ENCODE peak calls at places on chromosomes 6 and 20, in ten cellular contexts. N is amniotic stem cell; R is ELF-1; X is activated CD4-positive, alpha-beta T cell treated with anti-CD3 and anti-CD28 coated beads for 48 hours; Z is effector memory CD4-positive, alpha-beta T cell; M is NCI-H1105; D is cardiac muscle cell; V is OCI-LY7; O is stimulated activated CD8-positive, alpha-beta memory T cell treated with anti-CD3 and anti-CD28 coated beads, Interleukin-2, amount 100 ng/mL, for 1 hour; F is activated naive CD8-positive, alpha-beta T cell treated with anti-CD3 and anti-CD28 coated beads for 36 hours. I is an unnamed sample.

GRCh38 chr20:58985656-58986055 is 4.6 kb downstream of the NELFCD start:
- DNase-seq in N (no peak), X (no peak), F (no peak), D (no peak), R (no peak), O (no peak), M (no peak), Z (no peak), V (no peak), I (no peak)

GRCh38 chr6:143621876-143622605 is 55.7 kb upstream of the PHACTR2 start:
- DNase-seq in R (no peak), Z (no peak), O (no peak), N (no peak), V (no peak), F (no peak), D (no peak), X (no peak), M (no peak), I (no peak)

GRCh38 chr6:79946773-79947190 is 571 bp downstream of the ELOVL4 start:
- DNase-seq in R (peak), N (peak), Z (no peak), X (peak), F (peak), V (no peak), O (no peak), D (peak), M (peak), I (no peak)

GRCh38 chr6:139778113-139778512 is 403.7 kb upstream of the CITED2 start:
- DNase-seq in F (no peak), R (peak), V (no peak), N (no peak), D (no peak), Z (no peak), O (no peak), M (no peak), X (no peak), I (no peak)

GRCh38 chr6:85464260-85464644 is 14.4 kb downstream of the NT5E start:
- DNase-seq in V (no peak), M (no peak), X (peak), F (peak), N (peak), R (no peak), Z (no peak), O (no peak), D (no peak), I (no peak)

GRCh38 chr20:38034961-38035360 is 1.4 kb downstream of the RPRD1B start:
- DNase-seq in D (no peak), N (no peak), O (no peak), F (no peak), R (no peak), V (peak), X (no peak), M (no peak), Z (no peak), I (no peak)

GRCh38 chr20:63735859-63736718 is at the start of gene LIME1:
- DNase-seq in O (peak), V (peak), N (no peak), M (no peak), F (peak), Z (peak), X (peak), D (no peak), R (no peak), I (peak)

GRCh38 chr6:73739097-73739496 is 43.1 kb downstream of the CD109 start:
- DNase-seq in Z (no peak), X (no peak), M (peak), R (peak), F (no peak), V (peak), D (peak), O (no peak), N (peak), I (peak)

GRCh38 chr6:148611213-148611612 is 135.6 kb upstream of the UST start:
- DNase-seq in N (no peak), V (no peak), D (no peak), F (no peak), X (no peak), O (no peak), M (no peak), Z (no peak), R (no peak), I (peak)

GRCh38 chr20:13580725-13581124 is 58.0 kb downstream of the TASP1 start:
- DNase-seq in Z (no peak), R (no peak), N (no peak), F (no peak), M (no peak), V (no peak), X (no peak), D (no peak), O (no peak), I (no peak)

I was measured in T47D.